ENCODE peak calls at places on chromosomes 11 and 22, in nine cellular contexts. One of them, this sample, is unnamed.

GRCh38 chr11:64545605-64546004 is 45.4 kb upstream of the SLC22A12 start:
- DNase-seq in fibroblast of lung: peak
- DNase-seq in mesothelial cell of epicardium: no peak
- DNase-seq in AG04450: peak
- DNase-seq in BJ: no peak
- DNase-seq in PC-3: peak
- DNase-seq in IMR-90: peak
- DNase-seq in MCF 10A: peak
- DNase-seq in A549: peak
- DNase-seq in this sample: no peak

GRCh38 chr11:67285541-67286498 is 3.3 kb upstream of the ANKRD13D start:
- DNase-seq in fibroblast of lung: no peak
- DNase-seq in mesothelial cell of epicardium: no peak
- DNase-seq in AG04450: no peak
- DNase-seq in BJ: no peak
- DNase-seq in PC-3: no peak
- DNase-seq in IMR-90: no peak
- DNase-seq in MCF 10A: no peak
- DNase-seq in A549: no peak
- DNase-seq in this sample: no peak

GRCh38 chr11:103051986-103052385 is 40.0 kb downstream of the DCUN1D5 start:
- DNase-seq in fibroblast of lung: no peak
- DNase-seq in mesothelial cell of epicardium: no peak
- DNase-seq in AG04450: peak
- DNase-seq in BJ: peak
- DNase-seq in PC-3: peak
- DNase-seq in IMR-90: peak
- DNase-seq in MCF 10A: no peak
- DNase-seq in A549: no peak
- DNase-seq in this sample: no peak

GRCh38 chr11:110106713-110107274 is 13.6 kb downstream of the ZC3H12C start:
- DNase-seq in fibroblast of lung: no peak
- DNase-seq in mesothelial cell of epicardium: no peak
- DNase-seq in AG04450: no peak
- DNase-seq in BJ: no peak
- DNase-seq in PC-3: no peak
- DNase-seq in IMR-90: no peak
- DNase-seq in MCF 10A: no peak
- DNase-seq in A549: no peak
- DNase-seq in this sample: no peak

GRCh38 chr11:16454284-16454683 is 97.9 kb upstream of the SOX6 start:
- DNase-seq in fibroblast of lung: no peak
- DNase-seq in mesothelial cell of epicardium: no peak
- DNase-seq in AG04450: peak
- DNase-seq in BJ: peak
- DNase-seq in PC-3: no peak
- DNase-seq in IMR-90: peak
- DNase-seq in MCF 10A: no peak
- DNase-seq in A549: no peak
- DNase-seq in this sample: no peak

GRCh38 chr11:119262668-119263351 is 54.1 kb downstream of the MCAM start:
- DNase-seq in fibroblast of lung: peak
- DNase-seq in mesothelial cell of epicardium: no peak
- DNase-seq in AG04450: no peak
- DNase-seq in BJ: no peak
- DNase-seq in PC-3: peak
- DNase-seq in IMR-90: peak
- DNase-seq in MCF 10A: peak
- DNase-seq in A549: no peak
- DNase-seq in this sample: no peak

GRCh38 chr11:5591613-5592012 is 4.8 kb upstream of the TRIM6 start:
- DNase-seq in fibroblast of lung: no peak
- DNase-seq in mesothelial cell of epicardium: no peak
- DNase-seq in AG04450: no peak
- DNase-seq in BJ: no peak
- DNase-seq in PC-3: no peak
- DNase-seq in IMR-90: no peak
- DNase-seq in MCF 10A: no peak
- DNase-seq in A549: no peak
- DNase-seq in this sample: no peak

GRCh38 chr11:47236482-47236881 is 12.1 kb downstream of the ACP2 start:
- DNase-seq in fibroblast of lung: peak
- DNase-seq in mesothelial cell of epicardium: no peak
- DNase-seq in AG04450: no peak
- DNase-seq in BJ: no peak
- DNase-seq in PC-3: peak
- DNase-seq in IMR-90: peak
- DNase-seq in MCF 10A: peak
- DNase-seq in A549: no peak
- DNase-seq in this sample: no peak

GRCh38 chr11:85685820-85686459 is at the start of gene CCDC89:
- DNase-seq in fibroblast of lung: peak
- DNase-seq in mesothelial cell of epicardium: peak
- DNase-seq in AG04450: peak
- DNase-seq in BJ: peak
- DNase-seq in PC-3: peak
- DNase-seq in IMR-90: peak
- DNase-seq in MCF 10A: no peak
- DNase-seq in A549: peak
- DNase-seq in this sample: peak

GRCh38 chr11:121328967-121329653 is 36.5 kb downstream of the SC5D start:
- DNase-seq in fibroblast of lung: no peak
- DNase-seq in mesothelial cell of epicardium: no peak
- DNase-seq in AG04450: no peak
- DNase-seq in BJ: no peak
- DNase-seq in PC-3: no peak
- DNase-seq in IMR-90: no peak
- DNase-seq in MCF 10A: no peak
- DNase-seq in A549: no peak
- DNase-seq in this sample: no peak

GRCh38 chr11:59180168-59180567 is 8.2 kb downstream of the DTX4 start:
- DNase-seq in fibroblast of lung: no peak
- DNase-seq in mesothelial cell of epicardium: no peak
- DNase-seq in AG04450: no peak
- DNase-seq in BJ: no peak
- DNase-seq in PC-3: no peak
- DNase-seq in IMR-90: no peak
- DNase-seq in MCF 10A: no peak
- DNase-seq in A549: no peak
- DNase-seq in this sample: no peak

GRCh38 chr11:84720706-84721402 is 906.3 kb downstream of the DLG2 start:
- DNase-seq in fibroblast of lung: peak
- DNase-seq in mesothelial cell of epicardium: no peak
- DNase-seq in AG04450: no peak
- DNase-seq in BJ: no peak
- DNase-seq in PC-3: no peak
- DNase-seq in IMR-90: no peak
- DNase-seq in MCF 10A: no peak
- DNase-seq in A549: no peak
- DNase-seq in this sample: no peak

GRCh38 chr11:10828407-10828806 is 19.7 kb upstream of the EIF4G2 start:
- DNase-seq in fibroblast of lung: no peak
- DNase-seq in mesothelial cell of epicardium: no peak
- DNase-seq in AG04450: no peak
- DNase-seq in BJ: no peak
- DNase-seq in PC-3: no peak
- DNase-seq in IMR-90: no peak
- DNase-seq in MCF 10A: no peak
- DNase-seq in A549: no peak
- DNase-seq in this sample: no peak

GRCh38 chr22:48782817-48783511 is 1044.7 kb downstream of the BRD1 start:
- DNase-seq in fibroblast of lung: no peak
- DNase-seq in mesothelial cell of epicardium: no peak
- DNase-seq in AG04450: no peak
- DNase-seq in BJ: no peak
- DNase-seq in PC-3: no peak
- DNase-seq in IMR-90: no peak
- DNase-seq in MCF 10A: no peak
- DNase-seq in A549: no peak
- DNase-seq in this sample: no peak

DNA sequence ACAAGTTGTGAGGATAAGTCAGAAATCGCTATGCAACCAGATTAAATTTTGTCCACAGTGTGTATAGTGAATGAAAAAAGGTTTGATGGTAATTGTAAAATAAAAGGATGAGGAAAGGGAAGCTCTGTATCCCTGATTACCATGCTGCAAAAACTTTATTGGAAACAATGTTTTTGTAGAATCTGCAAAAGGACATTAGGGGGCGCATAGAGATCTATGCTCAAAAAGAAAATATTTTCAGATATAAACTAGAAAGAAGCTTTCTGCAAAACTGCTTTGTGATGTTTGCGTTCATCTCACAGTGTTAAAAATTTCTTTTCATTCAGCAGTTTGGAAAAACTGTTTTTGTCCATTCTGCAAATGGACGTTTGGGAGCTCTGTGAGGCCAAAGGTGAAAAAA is 390.5 kb downstream of the OR4C45 start:
- DNase-seq in fibroblast of lung: no peak
- DNase-seq in mesothelial cell of epicardium: no peak
- DNase-seq in AG04450: no peak
- DNase-seq in BJ: no peak
- DNase-seq in PC-3: no peak
- DNase-seq in IMR-90: no peak
- DNase-seq in MCF 10A: no peak
- DNase-seq in A549: no peak
- DNase-seq in this sample: no peak
- TF ChIP-seq CTCF in fibroblast of lung: no peak
- TF ChIP-seq CTCF in mesothelial cell of epicardium: peak
- TF ChIP-seq CTCF in AG04450: no peak
- TF ChIP-seq CTCF in BJ: no peak
- TF ChIP-seq CTCF in PC-3: peak
- TF ChIP-seq CTCF in IMR-90: peak
- TF ChIP-seq CTCF in MCF 10A: no peak
- TF ChIP-seq CTCF in A549: no peak
- TF ChIP-seq CTCF in this sample: no peak

GRCh38 chr22:21981874-21982273 is 713 bp downstream of the TOP3B start:
- DNase-seq in fibroblast of lung: no peak
- DNase-seq in mesothelial cell of epicardium: no peak
- DNase-seq in AG04450: no peak
- DNase-seq in BJ: no peak
- DNase-seq in PC-3: no peak
- DNase-seq in IMR-90: no peak
- DNase-seq in MCF 10A: no peak
- DNase-seq in A549: no peak
- DNase-seq in this sample: no peak

GRCh38 chr22:21985214-21985613 is 2.6 kb upstream of the TOP3B start:
- DNase-seq in fibroblast of lung: no peak
- DNase-seq in mesothelial cell of epicardium: no peak
- DNase-seq in AG04450: no peak
- DNase-seq in BJ: no peak
- DNase-seq in PC-3: no peak
- DNase-seq in IMR-90: no peak
- DNase-seq in MCF 10A: no peak
- DNase-seq in A549: no peak
- DNase-seq in this sample: no peak

GRCh38 chr22:21980547-21980946 is 2.0 kb downstream of the TOP3B start:
- DNase-seq in fibroblast of lung: no peak
- DNase-seq in mesothelial cell of epicardium: no peak
- DNase-seq in AG04450: no peak
- DNase-seq in BJ: no peak
- DNase-seq in PC-3: no peak
- DNase-seq in IMR-90: no peak
- DNase-seq in MCF 10A: no peak
- DNase-seq in A549: no peak
- DNase-seq in this sample: no peak

GRCh38 chr22:21982338-21982965 is at the start of gene TOP3B:
- DNase-seq in fibroblast of lung: peak
- DNase-seq in mesothelial cell of epicardium: peak
- DNase-seq in AG04450: peak
- DNase-seq in BJ: no peak
- DNase-seq in PC-3: peak
- DNase-seq in IMR-90: peak
- DNase-seq in MCF 10A: peak
- DNase-seq in A549: peak
- DNase-seq in this sample: peak

DNA sequence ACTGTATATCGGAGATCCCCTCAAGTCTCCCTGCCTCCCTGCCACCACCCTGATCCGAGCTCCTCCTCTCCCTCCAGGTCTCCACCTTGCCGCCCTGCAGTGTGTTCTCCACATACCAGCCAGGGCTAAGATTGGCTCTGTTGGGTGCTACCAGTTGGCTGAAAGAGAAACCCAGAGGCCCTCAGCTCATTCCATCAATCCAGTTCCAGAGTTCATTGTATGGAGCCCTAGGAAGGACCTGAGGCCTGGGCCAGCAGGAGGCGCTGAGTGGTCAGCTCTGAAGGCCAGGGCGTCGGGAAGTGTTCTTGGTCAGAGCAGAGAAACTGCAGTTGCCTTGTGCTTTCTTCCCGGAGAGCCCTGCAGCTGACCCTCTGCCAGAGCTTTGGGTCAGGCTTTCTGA is 2.2 kb upstream of the TOP3B start:
- DNase-seq in fibroblast of lung: peak
- DNase-seq in mesothelial cell of epicardium: no peak
- DNase-seq in AG04450: no peak
- DNase-seq in BJ: no peak
- DNase-seq in PC-3: peak
- DNase-seq in IMR-90: peak
- DNase-seq in MCF 10A: peak
- DNase-seq in A549: peak
- DNase-seq in this sample: no peak
- TF ChIP-seq CTCF in fibroblast of lung: peak
- TF ChIP-seq CTCF in mesothelial cell of epicardium: no peak
- TF ChIP-seq CTCF in AG04450: peak
- TF ChIP-seq CTCF in BJ: peak
- TF ChIP-seq CTCF in PC-3: peak
- TF ChIP-seq CTCF in IMR-90: peak
- TF ChIP-seq CTCF in MCF 10A: no peak
- TF ChIP-seq CTCF in A549: no peak
- TF ChIP-seq CTCF in this sample: no peak

GRCh38 chr11:22809893-22810292 is 19.7 kb downstream of the SVIP start:
- DNase-seq in fibroblast of lung: no peak
- DNase-seq in mesothelial cell of epicardium: no peak
- DNase-seq in AG04450: no peak
- DNase-seq in BJ: no peak
- DNase-seq in PC-3: no peak
- DNase-seq in IMR-90: no peak
- DNase-seq in MCF 10A: no peak
- DNase-seq in A549: no peak
- DNase-seq in this sample: no peak
- TF ChIP-seq CTCF in fibroblast of lung: no peak
- TF ChIP-seq CTCF in mesothelial cell of epicardium: no peak
- TF ChIP-seq CTCF in AG04450: no peak
- TF ChIP-seq CTCF in BJ: no peak
- TF ChIP-seq CTCF in PC-3: no peak
- TF ChIP-seq CTCF in IMR-90: no peak
- TF ChIP-seq CTCF in MCF 10A: no peak
- TF ChIP-seq CTCF in A549: no peak
- TF ChIP-seq CTCF in this sample: no peak

DNA sequence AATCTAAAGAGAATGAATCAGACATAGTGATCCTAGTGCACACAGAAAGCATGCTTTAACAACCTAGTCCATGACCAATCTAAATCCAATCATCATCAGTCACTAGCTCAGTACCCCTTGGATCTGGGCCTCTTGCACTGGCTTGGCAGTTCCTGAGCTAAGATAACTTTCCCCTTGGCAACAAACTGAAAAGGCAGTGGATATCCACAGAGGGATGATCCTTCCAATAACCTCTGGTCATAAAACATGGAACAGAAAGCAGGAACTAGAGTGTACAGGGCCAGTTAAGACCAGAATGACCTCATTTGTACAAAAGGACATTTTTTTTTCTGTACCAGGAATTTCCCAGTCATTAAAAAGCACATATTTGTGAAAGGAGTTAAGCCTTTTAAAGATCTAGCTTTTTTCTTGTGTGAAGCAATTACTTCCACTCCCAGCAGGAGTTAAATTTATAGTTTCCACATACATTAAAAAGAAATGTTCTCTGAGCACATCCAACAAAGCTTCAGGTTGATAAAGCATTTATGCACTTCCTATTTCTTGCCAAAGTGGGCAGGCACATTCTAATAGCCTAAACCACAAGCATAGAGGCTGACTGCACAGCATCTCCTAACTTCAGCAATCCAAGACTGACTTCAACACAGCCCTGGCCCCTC is 30.0 kb downstream of the GUCY1A2 start:
- DNase-seq in fibroblast of lung: peak
- DNase-seq in mesothelial cell of epicardium: no peak
- DNase-seq in AG04450: no peak
- DNase-seq in BJ: peak
- DNase-seq in PC-3: peak
- DNase-seq in IMR-90: peak
- DNase-seq in MCF 10A: peak
- DNase-seq in A549: no peak
- DNase-seq in this sample: no peak
- TF ChIP-seq CTCF in fibroblast of lung: no peak
- TF ChIP-seq CTCF in mesothelial cell of epicardium: no peak
- TF ChIP-seq CTCF in AG04450: no peak
- TF ChIP-seq CTCF in BJ: no peak
- TF ChIP-seq CTCF in PC-3: no peak
- TF ChIP-seq CTCF in IMR-90: no peak
- TF ChIP-seq CTCF in MCF 10A: no peak
- TF ChIP-seq CTCF in A549: no peak
- TF ChIP-seq CTCF in this sample: no peak